ENCODE peak calls at places on chromosomes 3 and 15, in five cellular contexts. M is right lobe of liver, Q is ovary, F is sigmoid colon, R is Karpas-422. T is an unnamed sample.

GRCh38 chr3:134483195-134483890 is 2.4 kb downstream of the ANAPC13 start:
- DNase-seq in F (no peak), M (no peak), Q (no peak), R (no peak), T (no peak)

GRCh38 chr3:45029661-45030060 is 3.6 kb downstream of the CLEC3B start:
- DNase-seq in R (no peak), Q (no peak), F (no peak), M (no peak), T (no peak)

GRCh38 chr15:53102483-53102882 is 312.3 kb upstream of the ONECUT1 start:
- DNase-seq in Q (no peak), R (no peak), M (no peak), F (no peak), T (no peak)

GRCh38 chr3:50262778-50263177 is 6.2 kb upstream of the SEMA3B start:
- DNase-seq in M (no peak), F (no peak), Q (no peak), R (no peak), T (no peak)

GRCh38 chr3:71753716-71754609 is at the start of gene GPR27:
- DNase-seq in F (no peak), M (no peak), Q (peak; percentile 8), R (no peak), T (peak; percentile 64)

GRCh38 chr15:50786871-50787270 is 21.4 kb upstream of the SPPL2A start:
- DNase-seq in F (no peak), R (no peak), Q (no peak), M (no peak), T (no peak)

GRCh38 chr3:179450901-179451334 is 352 bp downstream of the GNB4 start:
- DNase-seq in Q (peak; percentile 16), M (peak; percentile 61), F (peak; percentile 65), R (no peak), T (peak; percentile 48)

GRCh38 chr3:110789315-110789714 is 282.3 kb upstream of the NECTIN3 start:
- DNase-seq in F (no peak), Q (no peak), M (no peak), R (no peak), T (no peak)

GRCh38 chr15:74335396-74335795 is 32.0 kb downstream of the CYP11A1 start:
- DNase-seq in M (no peak), R (no peak), F (peak; percentile 47), Q (no peak), T (no peak)

GRCh38 chr3:127036209-127037020 is 53.5 kb downstream of the PLXNA1 start:
- DNase-seq in R (no peak), F (peak; percentile 64), Q (no peak), M (peak; percentile 51), T (no peak)
- H3K4me1 ChIP-seq in R (peaks cover 31% of the 10 kb centered on the region), F (no peaks in the 10 kb centered on the region), Q (peaks cover 3% of the 10 kb centered on the region), M (no peaks in the 10 kb centered on the region), T (no peaks in the 10 kb centered on the region)

GRCh38 chr3:167167491-167167890 is 212.6 kb downstream of the ZBBX start:
- DNase-seq in R (no peak), F (no peak), Q (no peak), M (no peak), T (peak; percentile 17)

GRCh38 chr3:167163580-167163979 is 216.5 kb downstream of the ZBBX start:
- DNase-seq in M (no peak), Q (no peak), R (no peak), F (no peak), T (no peak)

GRCh38 chr3:167166012-167166411 is 214.1 kb downstream of the ZBBX start:
- DNase-seq in Q (no peak), M (no peak), R (no peak), F (no peak), T (no peak)

GRCh38 chr3:167162083-167162482 is 218.0 kb downstream of the ZBBX start:
- DNase-seq in F (no peak), R (no peak), M (no peak), Q (no peak), T (no peak)

GRCh38 chr3:167166594-167167253 is 213.4 kb downstream of the ZBBX start:
- DNase-seq in F (no peak), M (no peak), R (no peak), Q (no peak), T (no peak)
- H3K4me3 ChIP-seq in F (no peak overlapping the region), M (no peak overlapping the region), R (no peak overlapping the region), Q (no peak overlapping the region), T (no peak overlapping the region)

GRCh38 chr15:67930720-67931119 is 90.9 kb upstream of the RNU6-1 start:
- DNase-seq in R (no peak), M (no peak), Q (no peak), F (no peak), T (no peak)
- H3K4me1 ChIP-seq in R (no peaks in the 10 kb centered on the region), M (no peaks in the 10 kb centered on the region), Q (peaks cover 14% of the 10 kb centered on the region), F (peaks cover 27% of the 10 kb centered on the region), T (peaks cover 19% of the 10 kb centered on the region)

GRCh38 chr3:128290484-128290883 is 137.2 kb downstream of the EEFSEC start:
- DNase-seq in F (no peak), M (no peak), Q (no peak), R (no peak), T (no peak)
- H3K4me3 ChIP-seq in F (no peak overlapping the region), M (no peak overlapping the region), Q (no peak overlapping the region), R (no peak overlapping the region), T (no peak overlapping the region)

GRCh38 chr3:63968612-63969350 is 54.5 kb downstream of the PSMD6 start:
- DNase-seq in F (no peak), M (no peak), R (no peak), Q (no peak), T (no peak)
- H3K4me1 ChIP-seq in F (peaks cover 95% of the 10 kb centered on the region), M (no peaks in the 10 kb centered on the region), R (peaks cover 54% of the 10 kb centered on the region), Q (peaks cover 9% of the 10 kb centered on the region), T (peaks cover 51% of the 10 kb centered on the region)

DNA sequence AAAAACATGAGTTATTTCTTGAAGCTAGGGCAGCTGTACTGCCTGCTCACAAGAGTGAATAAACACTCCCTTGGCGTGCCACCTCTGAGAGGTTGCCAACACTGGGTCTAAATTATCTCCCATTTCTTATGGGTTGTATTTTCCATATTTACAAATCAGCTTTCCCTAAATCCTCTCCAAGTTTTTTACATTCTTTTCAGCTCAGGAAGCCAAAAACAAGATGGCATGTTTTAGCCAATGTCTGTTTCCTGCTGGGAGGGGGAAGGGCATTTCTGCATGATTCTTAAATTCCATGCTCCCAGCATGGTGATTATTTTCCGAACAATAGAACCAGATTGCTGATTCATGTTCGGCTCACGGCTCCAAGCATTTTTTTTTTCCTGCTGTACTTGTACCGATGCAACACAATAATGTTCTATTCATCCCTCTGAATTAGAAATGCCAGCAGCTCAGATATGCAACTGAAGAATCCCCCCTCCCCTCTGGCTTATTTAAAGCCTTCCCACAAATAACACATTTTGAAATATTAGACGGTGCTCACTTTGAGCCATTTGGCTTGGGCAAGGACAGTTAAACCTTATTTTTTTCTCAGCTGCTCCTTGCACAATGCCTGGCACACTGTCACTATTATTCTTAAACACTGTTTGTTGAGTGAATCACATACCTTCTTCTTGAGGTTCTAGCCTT is 252.5 kb downstream of the THRB start:
- DNase-seq in F (no peak), R (no peak), M (no peak), Q (no peak), T (no peak)
- H3K4me3 ChIP-seq in F (no peak overlapping the region), R (no peak overlapping the region), M (no peak overlapping the region), Q (no peak overlapping the region), T (no peak overlapping the region)